ENCODE peak calls at places on chromosomes 6 and 20, in six cellular contexts. I is activated effector memory CD4-positive, alpha-beta T cell treated with anti-CD3 and anti-CD28 coated beads, Interleukin-2, amount 50 U/mL, for 16 hours; E is activated T-cell treated with anti-CD3 and anti-CD28 coated beads for 1 hour; U is GOT3; K is stimulated activated CD4-positive, alpha-beta T cell treated with anti-CD3 and anti-CD28 coated beads, Interleukin-12 subunit alpha, Interleukin-12 subunit beta, amount 100 ng/mL, for 48 hours; J is activated CD4-positive, alpha-beta T cell treated with anti-CD3 and anti-CD28 coated beads, Interleukin-2, amount 50 U/mL, for 24 hours. W is an unnamed sample.

GRCh38 chr6:170296746-170297576 is 6.1 kb upstream of the DLL1 start:
- DNase-seq in I (peak), E (no peak), U (no peak), K (no peak), J (no peak), W (peak)

GRCh38 chr6:16754864-16755263 is 6.4 kb downstream of the ATXN1 start:
- DNase-seq in I (no peak), E (no peak), U (no peak), K (no peak), J (no peak), W (no peak)

GRCh38 chr6:36128793-36129192 is 1.5 kb upstream of the MAPK13 start:
- DNase-seq in I (no peak), E (no peak), U (no peak), K (no peak), J (no peak), W (no peak)

GRCh38 chr20:62382306-62383198 is 4.4 kb upstream of the RPS21 start:
- DNase-seq in I (peak), E (peak), U (no peak), K (peak), J (peak), W (peak)

GRCh38 chr6:150418825-150419594 is 50.2 kb downstream of the IYD start:
- DNase-seq in I (peak), E (peak), U (no peak), K (no peak), J (peak), W (peak)

GRCh38 chr6:108437821-108438220 is 122.9 kb upstream of the FOXO3 start:
- DNase-seq in I (no peak), E (no peak), U (no peak), K (no peak), J (no peak), W (no peak)

GRCh38 chr6:169239181-169239580 is 14.5 kb downstream of the THBS2 start:
- DNase-seq in I (no peak), E (no peak), U (no peak), K (no peak), J (no peak), W (no peak)

GRCh38 chr6:161417712-161418457 is 144.0 kb upstream of the AGPAT4 start:
- DNase-seq in I (no peak), E (no peak), U (no peak), K (no peak), J (no peak), W (no peak)

GRCh38 chr6:38164131-38164481 is 344.6 kb downstream of the ZFAND3 start:
- DNase-seq in I (no peak), E (no peak), U (no peak), K (no peak), J (no peak), W (no peak)

GRCh38 chr6:26126394-26127221 is 39.4 kb downstream of the HFE start:
- DNase-seq in I (no peak), E (no peak), U (no peak), K (no peak), J (no peak), W (no peak)

GRCh38 chr20:3818155-3819151 is 1.9 kb upstream of the AP5S1 start:
- DNase-seq in I (no peak), E (no peak), U (no peak), K (no peak), J (no peak), W (peak)

GRCh38 chr6:158418501-158418900 is 106.2 kb downstream of the TULP4 start:
- DNase-seq in I (no peak), E (no peak), U (no peak), K (no peak), J (no peak), W (no peak)

GRCh38 chr20:6269163-6269873 is 146.5 kb upstream of the FERMT1 start:
- DNase-seq in I (no peak), E (no peak), U (no peak), K (no peak), J (no peak), W (peak)

GRCh38 chr6:157763129-157763893 is 59.7 kb upstream of the SNX9 start:
- DNase-seq in I (peak), E (no peak), U (no peak), K (no peak), J (no peak), W (peak)

GRCh38 chr6:139126255-139126654 is 8.6 kb upstream of the HECA start:
- DNase-seq in I (peak), E (no peak), U (peak), K (no peak), J (no peak), W (no peak)